ENCODE peak calls at places on chromosome 5, in ten cellular contexts. W, T, O, K, U, N, M, H, Y and F are unnamed samples.

GRCh38 chr5:18546570-18546969 is 912.3 kb downstream of the TAF11L14 start:
- DNase-seq in W (no peak), T (no peak), O (no peak), K (no peak), U (no peak), N (no peak), M (no peak), H (no peak), Y (peak), F (no peak)

GRCh38 chr5:171617787-171618690 is 167.6 kb upstream of the SMIM23 start:
- DNase-seq in W (no peak), T (no peak), O (no peak), K (no peak), U (no peak), N (no peak), M (no peak), H (no peak), Y (no peak), F (peak)

GRCh38 chr5:11791777-11792176 is 112.5 kb downstream of the CTNND2 start:
- DNase-seq in W (no peak), T (no peak), O (no peak), K (peak), U (no peak), N (no peak), M (no peak), H (no peak), Y (no peak), F (no peak)

GRCh38 chr5:160342413-160342941 is 27.9 kb downstream of the C1QTNF2 start:
- DNase-seq in W (no peak), T (peak), O (no peak), K (peak), U (no peak), N (peak), M (no peak), H (no peak), Y (no peak), F (no peak)

GRCh38 chr5:175700991-175701390 is 43.1 kb downstream of the HRH2 start:
- DNase-seq in W (no peak), T (no peak), O (no peak), K (no peak), U (no peak), N (no peak), M (peak), H (peak), Y (peak), F (no peak)

GRCh38 chr5:38867071-38867790 is 21.4 kb downstream of the OSMR start:
- DNase-seq in W (no peak), T (no peak), O (no peak), K (no peak), U (no peak), N (peak), M (no peak), H (no peak), Y (no peak), F (no peak)

GRCh38 chr5:6399978-6400910 is 21.9 kb upstream of the MED10 start:
- DNase-seq in W (no peak), T (peak), O (no peak), K (peak), U (no peak), N (peak), M (no peak), H (no peak), Y (no peak), F (peak)

GRCh38 chr5:41004931-41005330 is 66.2 kb downstream of the MROH2B start:
- DNase-seq in W (no peak), T (no peak), O (no peak), K (no peak), U (no peak), N (no peak), M (no peak), H (no peak), Y (no peak), F (no peak)

GRCh38 chr5:9562101-9562500 is 16.2 kb upstream of the SEMA5A start:
- DNase-seq in W (no peak), T (no peak), O (no peak), K (no peak), U (no peak), N (peak), M (no peak), H (no peak), Y (no peak), F (peak)

GRCh38 chr5:93585753-93586385 is 2.8 kb downstream of the NR2F1 start:
- DNase-seq in W (no peak), T (no peak), O (no peak), K (no peak), U (no peak), N (peak), M (no peak), H (no peak), Y (peak), F (no peak)

GRCh38 chr5:148401604-148402003 is 17.8 kb downstream of the FBXO38 start:
- DNase-seq in W (no peak), T (no peak), O (no peak), K (no peak), U (no peak), N (peak), M (no peak), H (no peak), Y (no peak), F (no peak)

GRCh38 chr5:77645995-77646639 is 7.6 kb upstream of the OTP start:
- DNase-seq in W (no peak), T (no peak), O (no peak), K (no peak), U (no peak), N (no peak), M (no peak), H (no peak), Y (no peak), F (no peak)
- H3K4me3 ChIP-seq in W (peak), T (no peak), O (no peak), K (no peak), U (peak), N (peak), M (peak), H (no peak), Y (no peak), F (peak)

DNA sequence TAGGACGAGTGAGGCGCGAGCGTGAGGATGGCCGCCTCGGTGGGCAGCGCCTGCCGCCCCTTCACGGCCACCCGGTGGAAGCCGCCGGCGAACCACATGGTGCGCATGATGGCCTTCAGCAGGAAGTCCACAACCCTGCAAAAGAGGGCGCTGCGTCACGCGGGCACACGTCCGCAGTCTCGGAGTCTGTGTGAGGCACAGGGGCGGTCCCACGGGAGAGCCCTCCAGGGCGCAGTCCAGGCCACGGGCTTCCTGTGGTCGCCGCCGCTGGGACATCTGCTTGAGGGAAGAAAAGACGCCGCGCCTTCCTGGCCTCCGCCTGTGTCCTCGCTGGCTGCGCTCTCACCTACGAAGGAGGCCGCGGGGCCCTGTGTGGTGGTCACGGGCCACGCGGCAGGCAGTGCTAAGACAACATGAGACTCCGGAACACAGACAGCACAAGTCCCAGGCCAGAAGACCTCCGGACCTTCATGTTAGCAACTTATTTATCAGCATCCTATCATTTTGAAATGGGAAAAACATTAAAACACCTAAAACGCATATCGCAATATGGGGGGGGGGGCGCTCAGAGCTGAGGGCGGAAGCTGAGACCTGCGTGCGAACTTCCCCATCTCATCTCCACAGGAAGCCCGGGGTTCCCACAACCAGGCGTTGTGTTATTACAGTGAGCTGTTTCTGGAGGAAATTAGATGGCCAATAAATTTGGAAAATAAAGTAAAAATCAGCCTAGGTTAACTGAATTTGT is 28.8 kb downstream of the LPCAT1 start:
- DNase-seq in W (no peak), T (no peak), O (no peak), K (no peak), U (no peak), N (no peak), M (no peak), H (peak), Y (no peak), F (no peak)
- H3K4me3 ChIP-seq in W (no peak), T (no peak), O (no peak), K (no peak), U (no peak), N (no peak), M (no peak), H (no peak), Y (no peak), F (no peak)

DNA sequence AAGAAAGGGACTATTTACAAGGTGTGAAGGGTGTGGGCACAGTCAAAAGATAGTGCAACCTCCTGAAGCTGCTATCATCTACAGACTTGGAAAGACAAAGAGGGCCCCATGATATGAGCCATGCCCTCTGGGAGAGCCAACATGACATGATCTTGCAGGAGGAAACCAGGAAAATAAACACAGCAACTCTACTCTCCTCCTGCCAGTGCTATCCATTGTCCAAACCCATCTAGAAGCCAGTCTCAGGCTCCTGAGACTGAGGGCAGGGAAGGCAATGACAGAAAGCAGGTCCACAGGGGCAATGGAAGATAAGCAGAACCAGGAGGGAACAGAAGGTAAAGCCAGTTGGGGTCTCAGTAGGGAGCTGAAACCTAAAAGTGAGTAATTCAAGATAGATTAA is 37.1 kb downstream of the PLPP1 start:
- DNase-seq in W (no peak), T (no peak), O (no peak), K (no peak), U (no peak), N (no peak), M (no peak), H (no peak), Y (no peak), F (peak)
- H3K4me3 ChIP-seq in W (no peak), T (no peak), O (no peak), K (no peak), U (no peak), N (no peak), M (no peak), H (no peak), Y (no peak), F (peak)

DNA sequence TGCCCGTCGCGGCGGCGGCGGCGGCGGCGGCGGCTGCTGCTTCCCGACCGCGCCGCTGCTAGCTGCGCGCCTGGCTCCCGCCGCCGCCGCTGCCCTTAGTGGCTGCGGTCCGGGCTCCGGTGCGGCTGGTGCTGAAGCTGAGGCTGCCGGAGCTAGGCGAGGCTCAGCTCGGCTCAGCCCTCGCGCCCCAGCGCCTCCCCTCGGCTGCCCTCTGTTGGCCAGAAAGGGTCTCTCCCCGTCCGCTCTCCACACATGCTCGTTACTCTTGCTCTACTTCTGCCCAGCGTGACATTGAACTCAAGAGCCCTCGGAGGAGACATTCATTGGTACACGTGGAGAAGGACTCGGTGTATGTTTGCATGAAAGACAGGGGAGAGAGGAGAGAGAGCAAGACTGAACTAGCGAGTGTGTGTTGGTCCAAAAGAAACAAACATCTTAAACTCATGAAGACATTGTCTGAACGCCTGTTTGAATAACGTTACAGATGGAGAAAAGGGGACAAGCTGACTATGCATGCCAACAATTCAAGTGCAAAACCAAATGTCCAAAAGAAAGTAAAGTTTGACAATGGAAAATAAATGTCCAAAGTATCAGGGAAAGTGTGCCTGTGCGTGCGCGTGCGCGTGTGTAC is at the start of gene HCN1:
- DNase-seq in W (peak), T (peak), O (peak), K (peak), U (no peak), N (peak), M (peak), H (peak), Y (peak), F (peak)
- H3K4me3 ChIP-seq in W (peak), T (no peak), O (peak), K (peak), U (peak), N (peak), M (peak), H (peak), Y (no peak), F (peak)

GRCh38 chr5:178940569-178941360 is at the start of gene ZNF454:
- DNase-seq in W (no peak), T (peak), O (peak), K (peak), U (no peak), N (peak), M (peak), H (peak), Y (peak), F (no peak)
- H3K4me3 ChIP-seq in W (no peak), T (peak), O (peak), K (peak), U (no peak), N (peak), M (peak), H (peak), Y (no peak), F (peak)

DNA sequence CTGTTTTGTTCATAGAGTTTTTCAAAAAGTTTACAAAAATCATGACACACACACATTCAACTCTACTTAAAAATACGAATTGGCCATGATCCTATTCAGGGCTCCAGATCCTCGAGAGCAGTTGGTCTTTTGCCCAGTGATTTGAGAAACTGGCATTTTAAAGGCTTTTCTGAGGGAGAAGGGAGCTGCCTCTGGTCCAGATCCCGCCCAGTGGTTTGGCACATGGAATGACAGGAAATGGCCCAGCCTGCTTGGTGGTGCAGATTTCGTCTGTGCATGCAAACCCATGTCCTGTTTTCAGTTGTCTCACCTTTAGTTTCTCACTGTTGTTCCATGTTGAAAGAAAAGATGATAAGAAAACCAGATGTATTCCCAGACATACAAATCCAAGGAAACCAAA is 3.6 kb downstream of the CAMK4 start:
- DNase-seq in W (no peak), T (peak), O (no peak), K (peak), U (no peak), N (peak), M (no peak), H (peak), Y (peak), F (no peak)
- H3K4me3 ChIP-seq in W (no peak), T (no peak), O (no peak), K (no peak), U (no peak), N (no peak), M (no peak), H (no peak), Y (no peak), F (no peak)

GRCh38 chr5:163619951-163620350 is 114.5 kb downstream of the MAT2B start:
- DNase-seq in W (peak), T (no peak), O (no peak), K (no peak), U (no peak), N (no peak), M (no peak), H (no peak), Y (peak), F (no peak)
- H3K4me3 ChIP-seq in W (no peak), T (no peak), O (no peak), K (no peak), U (no peak), N (no peak), M (no peak), H (no peak), Y (no peak), F (no peak)